ENCODE peak calls at places on chromosomes 2 and 18, in six cellular contexts. I, Z, P, D, Y and Q are unnamed samples.

GRCh38 chr18:3306391-3306790 is 44.5 kb downstream of the MYL12B start:
- DNase-seq in D (no peak), Z (no peak), I (no peak), P (peak), Y (no peak), Q (no peak)

GRCh38 chr2:29309090-29310054 is 194.2 kb downstream of the CLIP4 start:
- DNase-seq in Y (peak), D (peak), I (no peak), Z (peak), P (peak), Q (peak)

GRCh38 chr18:75135158-75135725 is 73.7 kb downstream of the PTGR3 start:
- DNase-seq in D (no peak), Y (no peak), I (no peak), Z (no peak), P (no peak), Q (no peak)

GRCh38 chr2:109173311-109174171 is 44.5 kb downstream of the SH3RF3 start:
- DNase-seq in Y (peak), Z (no peak), D (no peak), I (peak), P (no peak), Q (no peak)

GRCh38 chr2:5074738-5075137 is 617.4 kb upstream of the SOX11 start:
- DNase-seq in Z (no peak), Y (no peak), P (no peak), D (no peak), I (no peak), Q (no peak)

GRCh38 chr2:162252147-162252546 is 8.9 kb upstream of the FAP start:
- DNase-seq in I (no peak), Y (no peak), Z (no peak), P (no peak), D (no peak), Q (no peak)

GRCh38 chr2:196176142-196176738 is 4.9 kb upstream of the STK17B start:
- DNase-seq in I (no peak), Y (no peak), Z (no peak), P (no peak), D (no peak), Q (no peak)

GRCh38 chr2:28411956-28412609 is 19.4 kb downstream of the FOSL2 start:
- DNase-seq in P (no peak), I (no peak), D (no peak), Y (no peak), Z (no peak), Q (no peak)

GRCh38 chr18:9869713-9870430 is 15.9 kb upstream of the TXNDC2 start:
- DNase-seq in Z (peak), I (no peak), Y (peak), D (peak), P (peak), Q (no peak)

GRCh38 chr2:11389551-11390528 is 45.4 kb upstream of the ROCK2 start:
- DNase-seq in I (no peak), P (no peak), D (peak), Y (peak), Z (peak), Q (peak)

GRCh38 chr2:37349376-37349775 is 4.9 kb downstream of the QPCT start:
- DNase-seq in Z (peak), Y (peak), P (no peak), D (no peak), I (no peak), Q (no peak)

GRCh38 chr18:11728247-11728646 is 39.2 kb downstream of the GNAL start:
- DNase-seq in P (peak), I (no peak), Z (peak), Y (no peak), D (peak), Q (no peak)

GRCh38 chr18:32422185-32422584 is 48.5 kb downstream of the GAREM1 start:
- DNase-seq in I (no peak), Z (no peak), P (no peak), Y (no peak), D (no peak), Q (no peak)

GRCh38 chr2:189613650-189614420 is 33.2 kb upstream of the SLC40A1 start:
- DNase-seq in Y (peak), P (no peak), I (no peak), D (peak), Z (no peak), Q (no peak)

GRCh38 chr2:99417396-99417795 is 72.4 kb downstream of the REV1 start:
- DNase-seq in P (no peak), Z (no peak), I (no peak), Y (no peak), D (no peak), Q (no peak)

GRCh38 chr2:66962625-66963207 is 434.4 kb upstream of the ETAA1 start:
- DNase-seq in Y (peak), D (no peak), I (no peak), P (no peak), Z (no peak), Q (no peak)